ENCODE peak calls at places on chromosome 3, in eight cellular contexts. C, Y, M, H, D, F, J and G are unnamed samples.

GRCh38 chr3:11544413-11545181 is 99.1 kb downstream of the VGLL4 start:
- DNase-seq in C (no peak), Y (peak), M (no peak), H (no peak), D (peak), F (no peak), J (peak), G (no peak)

GRCh38 chr3:51382947-51383578 is 2.0 kb upstream of the MANF start:
- DNase-seq in C (no peak), Y (no peak), M (no peak), H (no peak), D (no peak), F (no peak), J (no peak), G (no peak)

GRCh38 chr3:126083511-126083912 is 412 bp downstream of the SLC41A3 start:
- DNase-seq in C (peak), Y (peak), M (peak), H (no peak), D (no peak), F (peak), J (no peak), G (no peak)

GRCh38 chr3:37660782-37661181 is 200.9 kb upstream of the CTDSPL start:
- DNase-seq in C (peak), Y (no peak), M (no peak), H (no peak), D (no peak), F (no peak), J (no peak), G (no peak)

GRCh38 chr3:51710631-51711351 is 3.9 kb downstream of the GRM2 start:
- DNase-seq in C (no peak), Y (peak), M (no peak), H (no peak), D (peak), F (peak), J (no peak), G (no peak)

GRCh38 chr3:196639517-196640500 is at the start of gene NRROS:
- DNase-seq in C (peak), Y (peak), M (peak), H (peak), D (no peak), F (peak), J (peak), G (no peak)

GRCh38 chr3:15420871-15421270 is 6.5 kb downstream of the METTL6 start:
- DNase-seq in C (no peak), Y (no peak), M (no peak), H (no peak), D (no peak), F (no peak), J (no peak), G (no peak)

GRCh38 chr3:146650691-146651090 is 45.5 kb upstream of the PLSCR5 start:
- DNase-seq in C (no peak), Y (no peak), M (no peak), H (peak), D (no peak), F (no peak), J (no peak), G (no peak)

GRCh38 chr3:179969525-179969924 is 67.2 kb downstream of the PEX5L start:
- DNase-seq in C (peak), Y (no peak), M (no peak), H (peak), D (no peak), F (no peak), J (no peak), G (no peak)

GRCh38 chr3:3015472-3016089 is 94.6 kb downstream of the IL5RA start:
- DNase-seq in C (peak), Y (peak), M (no peak), H (no peak), D (peak), F (peak), J (no peak), G (peak)

GRCh38 chr3:8712045-8712870 is 21.3 kb upstream of the CAV3 start:
- DNase-seq in C (no peak), Y (no peak), M (no peak), H (peak), D (no peak), F (no peak), J (no peak), G (peak)